ENCODE peak calls at places on chromosomes 3 and 15, in seven cellular contexts. Y, G, E, V, N, U and M are unnamed samples.

GRCh38 chr3:119630562-119631329 is 29.6 kb downstream of the POPDC2 start:
- DNase-seq in G (no peak), E (peak), N (peak), U (no peak), Y (no peak), V (peak), M (no peak)

GRCh38 chr3:196179380-196180308 is 31.6 kb downstream of the ZDHHC19 start:
- DNase-seq in Y (no peak), V (peak), G (peak), U (peak), E (no peak), N (peak), M (peak)

GRCh38 chr3:47096955-47097354 is 67.0 kb downstream of the SETD2 start:
- DNase-seq in U (no peak), E (peak), V (peak), N (peak), Y (peak), G (no peak), M (no peak)

GRCh38 chr3:154275965-154276364 is 48.3 kb downstream of the DHX36 start:
- DNase-seq in V (no peak), G (no peak), E (no peak), U (no peak), Y (no peak), N (no peak), M (no peak)

GRCh38 chr15:48385431-48385830 is 54.2 kb downstream of the DUT start:
- DNase-seq in U (no peak), N (no peak), Y (peak), G (no peak), E (peak), V (peak), M (no peak)

GRCh38 chr3:182508896-182509295 is 284.4 kb upstream of the ATP11B start:
- DNase-seq in E (no peak), G (peak), Y (no peak), V (no peak), U (no peak), N (no peak), M (no peak)

GRCh38 chr3:169575381-169575780 is 88.1 kb downstream of the MECOM start:
- DNase-seq in U (no peak), Y (no peak), V (peak), G (no peak), E (peak), N (peak), M (no peak)

GRCh38 chr15:74962671-74963070 is 6.1 kb upstream of the RPP25 start:
- DNase-seq in E (no peak), V (no peak), N (no peak), U (no peak), Y (no peak), G (no peak), M (no peak)

GRCh38 chr3:17823816-17824215 is 81.4 kb upstream of the TBC1D5 start:
- DNase-seq in Y (no peak), V (no peak), E (no peak), N (no peak), G (no peak), U (no peak), M (no peak)

GRCh38 chr3:172256101-172256687 is 192.1 kb downstream of the GHSR start:
- DNase-seq in V (peak), E (no peak), U (no peak), Y (peak), N (peak), G (no peak), M (no peak)

DNA sequence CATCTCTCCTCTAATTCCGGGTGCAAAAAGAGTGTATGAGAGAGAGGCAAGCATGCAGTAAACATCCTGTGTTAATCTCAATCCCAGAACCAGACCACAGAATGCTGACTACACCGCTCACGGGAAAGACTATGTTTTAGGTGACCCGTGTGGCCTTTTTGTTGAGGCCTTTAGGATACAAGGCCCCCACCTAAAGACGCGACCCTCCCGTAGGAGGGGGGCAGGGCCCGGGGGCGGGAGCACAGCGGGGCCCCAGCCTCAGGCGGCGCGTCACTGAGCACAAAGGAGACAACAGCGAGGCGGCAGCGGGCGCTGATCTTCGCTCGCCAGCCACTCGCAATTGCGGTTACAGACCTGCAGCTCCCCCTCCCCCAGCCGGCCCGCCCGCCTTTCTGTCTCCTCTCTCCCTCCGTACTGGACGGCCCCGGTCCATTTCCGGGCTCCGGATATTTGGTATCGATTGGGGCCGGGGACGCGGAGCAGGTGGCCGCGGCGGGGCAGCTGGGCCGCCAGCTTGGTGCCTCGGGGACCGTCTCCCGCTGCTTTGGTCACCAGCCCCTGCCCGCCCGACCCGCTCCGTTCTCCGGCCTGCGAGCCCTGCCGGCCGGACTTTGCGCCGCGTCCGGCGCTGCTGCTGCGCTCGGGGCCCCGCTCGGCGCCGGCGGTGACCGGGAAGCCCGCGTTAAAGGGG is at the start of gene CCDC50:
- DNase-seq in V (peak), E (peak), N (peak), U (no peak), Y (no peak), G (peak), M (peak)
- TF ChIP-seq CTCF in V (no peak), E (no peak), N (no peak), U (no peak), Y (no peak), G (no peak), M (no peak)

GRCh38 chr3:156455839-156456238 is 99.1 kb downstream of the SSR3 start:
- DNase-seq in E (no peak), N (no peak), G (peak), U (no peak), Y (no peak), V (no peak), M (no peak)
- TF ChIP-seq CTCF in E (peak), N (peak), G (no peak), U (no peak), Y (no peak), V (no peak), M (no peak)

DNA sequence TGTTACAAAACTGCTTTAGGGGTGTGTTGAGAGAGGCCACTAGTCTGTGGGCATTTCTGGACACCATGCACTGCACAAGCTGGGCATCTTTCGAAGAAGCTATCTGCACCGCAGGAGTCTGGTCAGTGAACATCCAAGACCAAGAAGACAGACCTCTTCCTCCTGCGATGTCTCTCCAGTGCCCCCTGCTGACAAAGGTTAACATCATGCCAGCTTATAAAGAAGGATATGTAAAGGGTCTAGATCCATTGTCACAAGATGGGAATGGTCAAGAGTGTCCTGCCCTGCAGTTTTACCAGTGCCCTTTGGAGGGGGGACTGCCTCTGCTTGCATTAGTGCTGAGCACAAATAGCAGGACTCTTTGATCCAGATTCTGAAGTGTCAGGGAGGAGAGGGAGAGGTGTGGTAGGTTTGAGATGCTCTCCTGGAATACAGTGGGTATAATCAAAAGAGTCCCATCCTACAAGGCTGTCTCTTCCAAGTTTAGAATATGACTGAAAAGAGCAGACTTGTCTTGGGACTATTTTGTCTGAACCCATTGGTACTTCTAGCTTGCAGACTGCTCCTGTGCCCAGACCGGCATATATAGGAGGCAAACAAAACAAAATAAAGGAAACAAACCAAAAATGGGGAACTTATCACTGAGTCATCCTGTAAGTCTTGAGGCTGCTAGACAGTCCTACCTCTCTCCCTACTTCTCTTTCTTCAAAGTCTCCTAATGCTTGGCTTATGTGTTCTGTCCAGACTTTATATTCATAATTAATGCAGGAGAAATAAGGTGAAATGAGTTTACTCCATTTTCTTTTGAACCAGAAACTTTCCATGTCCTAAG is 266.5 kb downstream of the ZNF385D start:
- DNase-seq in E (peak), V (peak), G (peak), N (peak), Y (peak), U (peak), M (peak)
- TF ChIP-seq CTCF in E (peak), V (peak), G (peak), N (peak), Y (peak), U (peak), M (peak)

DNA sequence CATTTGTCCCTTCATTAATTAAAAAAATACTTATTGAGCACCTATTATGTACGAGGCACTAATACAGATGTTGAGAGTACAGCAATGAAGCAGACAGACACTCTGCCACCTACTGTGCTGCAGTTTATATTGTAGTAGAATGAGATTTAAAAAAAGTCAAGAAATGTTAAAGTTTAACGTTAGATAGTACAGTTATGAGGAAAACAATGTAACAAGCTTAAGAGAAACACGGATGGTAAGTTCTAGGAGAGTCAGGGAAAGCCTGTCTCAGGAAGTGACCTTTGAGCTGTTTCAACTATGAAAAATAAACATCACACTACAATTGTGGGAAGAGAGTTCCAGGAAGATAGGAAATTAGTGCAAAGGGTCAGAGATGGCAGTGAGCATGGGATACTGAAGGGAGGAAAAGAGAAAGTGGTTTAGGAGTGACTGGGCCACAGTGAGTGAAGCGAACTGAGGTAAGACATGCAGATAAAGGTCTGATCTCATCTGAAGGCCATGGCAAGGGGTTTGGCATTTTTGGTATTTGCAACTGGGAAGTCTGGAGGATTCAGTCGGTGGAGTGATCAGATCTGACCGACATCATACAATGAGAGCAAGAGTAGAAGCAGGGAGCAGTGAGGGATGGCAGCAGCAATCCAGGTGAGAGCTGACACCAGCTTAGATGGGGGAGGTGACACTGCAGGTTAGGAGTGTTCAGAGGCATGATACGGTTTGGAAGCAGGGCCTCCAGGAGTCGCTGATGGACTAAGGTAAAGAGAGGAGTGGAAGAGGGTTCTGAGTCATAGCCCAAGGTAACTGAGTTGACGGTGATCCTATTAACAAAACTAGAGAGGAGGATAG is 28.5 kb downstream of the PLSCR4 start:
- DNase-seq in N (peak), Y (no peak), U (no peak), G (peak), V (peak), E (peak), M (no peak)
- TF ChIP-seq CTCF in N (peak), Y (no peak), U (no peak), G (no peak), V (no peak), E (no peak), M (no peak)

GRCh38 chr3:140510303-140510861 is 167.5 kb upstream of the TRIM42 start:
- DNase-seq in U (no peak), Y (no peak), N (no peak), V (no peak), G (no peak), E (no peak), M (no peak)
- TF ChIP-seq CTCF in U (no peak), Y (no peak), N (no peak), V (no peak), G (no peak), E (no peak), M (no peak)

GRCh38 chr3:193314161-193314560 is 64.4 kb downstream of the ATP13A5 start:
- DNase-seq in U (no peak), E (no peak), G (no peak), Y (no peak), V (no peak), N (no peak), M (no peak)
- TF ChIP-seq CTCF in U (no peak), E (peak), G (no peak), Y (no peak), V (no peak), N (no peak), M (no peak)

DNA sequence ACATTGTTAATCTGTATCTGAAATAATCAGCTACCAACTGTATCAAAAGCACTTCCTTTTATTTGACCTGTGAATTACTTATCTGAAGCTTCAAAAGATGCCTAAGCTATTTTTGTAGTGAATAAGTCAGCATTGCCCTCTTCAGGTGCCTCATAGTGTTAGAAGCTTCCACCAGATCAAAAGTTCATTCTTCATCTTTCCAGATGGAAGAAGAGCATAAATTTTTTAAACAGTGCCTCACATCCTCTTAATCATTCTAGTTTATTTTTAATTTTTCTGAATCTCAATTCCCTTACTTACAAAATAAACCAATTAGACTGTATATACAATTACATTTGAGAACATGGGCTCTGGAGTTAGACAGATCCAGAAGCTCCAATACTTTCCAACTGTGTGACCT is 65.0 kb downstream of the MYO5A start:
- DNase-seq in E (no peak), N (peak), U (no peak), V (no peak), Y (no peak), G (no peak), M (peak)
- TF ChIP-seq CTCF in E (no peak), N (peak), U (peak), V (no peak), Y (no peak), G (no peak), M (no peak)

GRCh38 chr3:122576174-122576940 is 1.1 kb upstream of the PARP15 start:
- DNase-seq in E (no peak), V (no peak), Y (no peak), G (no peak), U (peak), N (no peak), M (peak)

GRCh38 chr3:122568755-122569154 is 4.6 kb downstream of the DTX3L start:
- DNase-seq in Y (no peak), E (no peak), G (no peak), U (no peak), N (no peak), V (no peak), M (no peak)

GRCh38 chr3:122577409-122578028 is at the start of gene PARP15:
- DNase-seq in Y (no peak), N (no peak), G (peak), E (no peak), U (no peak), V (no peak), M (peak)

GRCh38 chr3:122578110-122578740 is 775 bp downstream of the PARP15 start:
- DNase-seq in N (no peak), Y (no peak), U (no peak), G (no peak), E (no peak), V (no peak), M (no peak)

DNA sequence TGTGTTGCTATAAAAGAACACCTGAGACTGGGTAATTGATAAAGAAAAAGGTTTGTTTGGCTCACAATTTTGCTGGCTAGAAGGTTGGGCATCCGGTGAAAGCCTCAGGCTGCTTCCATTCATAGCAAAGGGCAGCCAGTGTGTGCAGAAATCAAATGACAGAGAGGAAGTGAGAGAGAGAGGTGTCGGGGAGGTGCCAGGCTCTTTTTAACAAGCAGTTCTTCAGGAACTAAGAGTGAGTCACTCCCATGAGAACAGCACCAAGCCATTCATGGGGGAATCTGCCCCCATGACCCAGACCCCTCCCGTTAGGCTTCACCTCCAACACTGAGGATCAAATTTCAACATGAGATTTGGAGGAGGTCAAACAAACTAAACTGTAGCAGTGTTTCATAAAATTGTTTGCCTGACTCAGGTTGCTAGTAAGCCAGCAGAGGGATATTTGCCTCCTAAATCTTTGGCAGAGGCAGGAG is 4.5 kb upstream of the PARP15 start:
- DNase-seq in V (peak), Y (no peak), E (no peak), U (peak), G (no peak), N (peak), M (peak)
- TF ChIP-seq CTCF in V (peak), Y (no peak), E (no peak), U (no peak), G (no peak), N (peak), M (no peak)

GRCh38 chr15:69282128-69282743 is 16.5 kb upstream of the PAQR5 start:
- DNase-seq in Y (no peak), U (no peak), G (no peak), N (no peak), V (no peak), E (no peak), M (no peak)
- TF ChIP-seq CTCF in Y (no peak), U (no peak), G (no peak), N (no peak), V (no peak), E (no peak), M (no peak)

DNA sequence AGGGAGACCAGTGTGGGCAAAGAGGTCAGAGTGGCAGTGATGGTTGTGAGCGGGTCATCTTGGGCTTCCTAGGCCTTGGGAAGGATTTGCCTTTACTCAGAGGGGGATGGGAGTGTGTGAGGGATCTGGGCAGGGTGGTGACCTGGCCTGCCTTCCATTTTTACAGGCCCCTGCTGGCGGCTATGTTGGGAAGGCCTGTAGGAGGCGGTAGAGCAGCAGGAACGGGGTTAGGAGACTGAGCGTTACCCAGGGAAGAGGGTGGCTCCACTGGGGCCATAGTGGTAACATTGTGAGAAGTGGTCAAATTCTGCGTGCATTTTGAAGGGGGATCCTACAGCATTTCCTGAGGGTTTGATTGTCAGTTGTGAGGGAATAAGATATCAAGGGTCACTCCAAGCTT is 307.3 kb upstream of the CTDSPL start:
- DNase-seq in U (no peak), G (peak), Y (no peak), N (no peak), E (no peak), V (no peak), M (no peak)
- TF ChIP-seq CTCF in U (peak), G (peak), Y (no peak), N (peak), E (no peak), V (peak), M (no peak)